ENCODE peak calls at places on chromosome 1, in ten cellular contexts. One of them, this sample, is unnamed.

GRCh38 chr1:35316264-35316663 is 47.8 kb downstream of the ZMYM4 start:
- DNase-seq in NCI-H2081: no peak
- DNase-seq in CD8-positive, alpha-beta memory T cell: no peak
- DNase-seq in mucosa of gallbladder: no peak
- DNase-seq in GM23248: peak; percentile 31
- DNase-seq in foreskin fibroblast: no peak
- DNase-seq in SW480: no peak
- DNase-seq in K562: no peak
- DNase-seq in T-cell: no peak
- DNase-seq in CD8-positive, alpha-beta T cell: no peak
- DNase-seq in this sample: no peak

GRCh38 chr1:90175490-90176157 is 180.7 kb downstream of the ZNF326 start:
- DNase-seq in CD8-positive, alpha-beta T cell: no peak
- DNase-seq in T-cell: no peak
- DNase-seq in mucosa of gallbladder: no peak
- DNase-seq in SW480: no peak
- DNase-seq in NCI-H2081: no peak
- DNase-seq in CD8-positive, alpha-beta memory T cell: no peak
- DNase-seq in GM23248: peak; percentile 7
- DNase-seq in foreskin fibroblast: peak; percentile 1
- DNase-seq in K562: no peak
- DNase-seq in this sample: no peak

GRCh38 chr1:91402023-91402422 is 2.6 kb downstream of the HFM1 start:
- DNase-seq in T-cell: no peak
- DNase-seq in SW480: peak; percentile 28
- DNase-seq in mucosa of gallbladder: no peak
- DNase-seq in NCI-H2081: peak; percentile 36
- DNase-seq in GM23248: peak; percentile 38
- DNase-seq in CD8-positive, alpha-beta memory T cell: no peak
- DNase-seq in K562: peak; percentile 16
- DNase-seq in CD8-positive, alpha-beta T cell: no peak
- DNase-seq in foreskin fibroblast: peak; percentile 33
- DNase-seq in this sample: no peak

GRCh38 chr1:37481289-37482003 is 7.1 kb downstream of the ZC3H12A start:
- DNase-seq in K562: no peak
- DNase-seq in CD8-positive, alpha-beta T cell: no peak
- DNase-seq in CD8-positive, alpha-beta memory T cell: peak; percentile 18
- DNase-seq in foreskin fibroblast: no peak
- DNase-seq in T-cell: no peak
- DNase-seq in mucosa of gallbladder: no peak
- DNase-seq in SW480: no peak
- DNase-seq in NCI-H2081: no peak
- DNase-seq in GM23248: peak; percentile 24
- DNase-seq in this sample: peak; percentile 12

GRCh38 chr1:180611016-180611930 is 20.5 kb upstream of the XPR1 start:
- DNase-seq in foreskin fibroblast: no peak
- DNase-seq in K562: peak; percentile 79
- DNase-seq in CD8-positive, alpha-beta T cell: no peak
- DNase-seq in GM23248: peak; percentile 13
- DNase-seq in mucosa of gallbladder: no peak
- DNase-seq in T-cell: no peak
- DNase-seq in CD8-positive, alpha-beta memory T cell: no peak
- DNase-seq in NCI-H2081: no peak
- DNase-seq in SW480: no peak
- DNase-seq in this sample: no peak

GRCh38 chr1:201539561-201540404 is 856 bp downstream of the NAV1 start:
- DNase-seq in foreskin fibroblast: peak; percentile 85
- DNase-seq in T-cell: no peak
- DNase-seq in SW480: peak; percentile 72
- DNase-seq in GM23248: peak; percentile 88
- DNase-seq in mucosa of gallbladder: no peak
- DNase-seq in CD8-positive, alpha-beta T cell: no peak
- DNase-seq in CD8-positive, alpha-beta memory T cell: no peak
- DNase-seq in NCI-H2081: peak; percentile 74
- DNase-seq in K562: no peak
- DNase-seq in this sample: no peak

GRCh38 chr1:111441573-111442192 is 7.4 kb downstream of the WDR77 start:
- DNase-seq in foreskin fibroblast: peak; percentile 47
- DNase-seq in T-cell: peak; percentile 74
- DNase-seq in GM23248: peak; percentile 22
- DNase-seq in CD8-positive, alpha-beta T cell: peak; percentile 70
- DNase-seq in K562: peak; percentile 47
- DNase-seq in mucosa of gallbladder: no peak
- DNase-seq in NCI-H2081: no peak
- DNase-seq in CD8-positive, alpha-beta memory T cell: peak; percentile 52
- DNase-seq in SW480: no peak
- DNase-seq in this sample: peak; percentile 62

GRCh38 chr1:159229896-159230295 is 25.2 kb downstream of the ACKR1 start:
- DNase-seq in CD8-positive, alpha-beta T cell: no peak
- DNase-seq in CD8-positive, alpha-beta memory T cell: no peak
- DNase-seq in SW480: no peak
- DNase-seq in mucosa of gallbladder: no peak
- DNase-seq in foreskin fibroblast: no peak
- DNase-seq in T-cell: no peak
- DNase-seq in K562: no peak
- DNase-seq in GM23248: no peak
- DNase-seq in NCI-H2081: no peak
- DNase-seq in this sample: no peak

GRCh38 chr1:201695607-201696006 is 133.3 kb upstream of the IPO9 start:
- DNase-seq in CD8-positive, alpha-beta memory T cell: no peak
- DNase-seq in CD8-positive, alpha-beta T cell: no peak
- DNase-seq in mucosa of gallbladder: no peak
- DNase-seq in foreskin fibroblast: no peak
- DNase-seq in T-cell: no peak
- DNase-seq in K562: no peak
- DNase-seq in NCI-H2081: no peak
- DNase-seq in SW480: no peak
- DNase-seq in GM23248: no peak
- DNase-seq in this sample: no peak

GRCh38 chr1:100277866-100278265 is 11.8 kb downstream of the RTCA start:
- DNase-seq in T-cell: peak; percentile 18
- DNase-seq in mucosa of gallbladder: no peak
- DNase-seq in CD8-positive, alpha-beta memory T cell: peak; percentile 16
- DNase-seq in foreskin fibroblast: no peak
- DNase-seq in K562: no peak
- DNase-seq in NCI-H2081: no peak
- DNase-seq in SW480: peak; percentile 6
- DNase-seq in GM23248: peak; percentile 18
- DNase-seq in CD8-positive, alpha-beta T cell: no peak
- DNase-seq in this sample: peak; percentile 36

This sample was measured in CD4-positive, alpha-beta memory T cell.